ENCODE peak calls at places on chromosomes 1 and 21, in four cellular contexts. One of them, this sample, is unnamed.

GRCh38 chr1:209723265-209723664 is 18.6 kb downstream of the HSD11B1 start:
- DNase-seq in heart left ventricle: no peak
- DNase-seq in lower lobe of right lung: no peak
- DNase-seq in GM04504: no peak
- DNase-seq in this sample: no peak

GRCh38 chr1:37137018-37137417 is 102.7 kb upstream of the GRIK3 start:
- DNase-seq in heart left ventricle: no peak
- DNase-seq in lower lobe of right lung: no peak
- DNase-seq in GM04504: no peak
- DNase-seq in this sample: no peak

GRCh38 chr1:208207388-208208131 is 36.6 kb downstream of the PLXNA2 start:
- DNase-seq in heart left ventricle: no peak
- DNase-seq in lower lobe of right lung: peak; percentile 88
- DNase-seq in GM04504: peak; percentile 56
- DNase-seq in this sample: peak; percentile 69

GRCh38 chr1:46301406-46302090 is 1.9 kb downstream of the LRRC41 start:
- DNase-seq in heart left ventricle: no peak
- DNase-seq in lower lobe of right lung: peak; percentile 67
- DNase-seq in GM04504: no peak
- DNase-seq in this sample: peak; percentile 63

GRCh38 chr1:78911956-78912880 is 94.3 kb downstream of the ADGRL4 start:
- DNase-seq in heart left ventricle: no peak
- DNase-seq in lower lobe of right lung: no peak
- DNase-seq in GM04504: no peak
- DNase-seq in this sample: no peak

GRCh38 chr1:44696789-44697188 is 22.3 kb downstream of the ARMH1 start:
- DNase-seq in heart left ventricle: no peak
- DNase-seq in lower lobe of right lung: no peak
- DNase-seq in GM04504: no peak
- DNase-seq in this sample: no peak

GRCh38 chr21:32921632-32922230 is 104.0 kb upstream of the OLIG2 start:
- DNase-seq in heart left ventricle: no peak
- DNase-seq in lower lobe of right lung: peak; percentile 61
- DNase-seq in GM04504: no peak
- DNase-seq in this sample: peak; percentile 54

GRCh38 chr1:95233321-95233736 is 681 bp upstream of the RWDD3 start:
- DNase-seq in heart left ventricle: peak; percentile 70
- DNase-seq in lower lobe of right lung: no peak
- DNase-seq in GM04504: peak; percentile 4
- DNase-seq in this sample: peak; percentile 91

GRCh38 chr1:36224537-36225297 is 474 bp downstream of the THRAP3 start:
- DNase-seq in heart left ventricle: peak; percentile 88
- DNase-seq in lower lobe of right lung: peak; percentile 88
- DNase-seq in GM04504: peak; percentile 79
- DNase-seq in this sample: peak; percentile 95

GRCh38 chr21:38988211-38989096 is 182.7 kb downstream of the ETS2 start:
- DNase-seq in heart left ventricle: no peak
- DNase-seq in lower lobe of right lung: no peak
- DNase-seq in GM04504: no peak
- DNase-seq in this sample: no peak

GRCh38 chr1:21931171-21932093 is 5.7 kb downstream of the HSPG2 start:
- DNase-seq in heart left ventricle: peak; percentile 84
- DNase-seq in lower lobe of right lung: peak; percentile 88
- DNase-seq in GM04504: peak; percentile 88
- DNase-seq in this sample: peak; percentile 88

GRCh38 chr1:25685211-25685750 is 68.7 kb downstream of the MAN1C1 start:
- DNase-seq in heart left ventricle: no peak
- DNase-seq in lower lobe of right lung: no peak
- DNase-seq in GM04504: no peak
- DNase-seq in this sample: no peak

GRCh38 chr1:8495928-8496401 is 178.1 kb downstream of the SLC45A1 start:
- DNase-seq in heart left ventricle: no peak
- DNase-seq in lower lobe of right lung: no peak
- DNase-seq in GM04504: no peak
- DNase-seq in this sample: peak; percentile 56

GRCh38 chr21:39386194-39386593 is 37.3 kb upstream of the HMGN1 start:
- DNase-seq in heart left ventricle: peak; percentile 68
- DNase-seq in lower lobe of right lung: no peak
- DNase-seq in GM04504: no peak
- DNase-seq in this sample: no peak

GRCh38 chr21:27060190-27060589 is 93.3 kb upstream of the ADAMTS5 start:
- DNase-seq in heart left ventricle: no peak
- DNase-seq in lower lobe of right lung: no peak
- DNase-seq in GM04504: no peak
- DNase-seq in this sample: no peak

GRCh38 chr1:151680812-151681211 is 35.8 kb downstream of the CELF3 start:
- DNase-seq in heart left ventricle: no peak
- DNase-seq in lower lobe of right lung: no peak
- DNase-seq in GM04504: peak; percentile 21
- DNase-seq in this sample: no peak

GRCh38 chr1:6347641-6348487 is 45.7 kb downstream of the ACOT7 start:
- DNase-seq in heart left ventricle: no peak
- DNase-seq in lower lobe of right lung: no peak
- DNase-seq in GM04504: no peak
- DNase-seq in this sample: peak; percentile 58

GRCh38 chr1:94029135-94029993 is 91.6 kb downstream of the ABCA4 start:
- DNase-seq in heart left ventricle: no peak
- DNase-seq in lower lobe of right lung: no peak
- DNase-seq in GM04504: no peak
- DNase-seq in this sample: no peak

GRCh38 chr1:86596891-86597290 is 50.0 kb downstream of the CLCA4 start:
- DNase-seq in heart left ventricle: no peak
- DNase-seq in lower lobe of right lung: no peak
- DNase-seq in GM04504: no peak
- DNase-seq in this sample: no peak

GRCh38 chr1:207698822-207699483 is 52.9 kb upstream of the CD46 start:
- DNase-seq in heart left ventricle: peak; percentile 40
- DNase-seq in lower lobe of right lung: no peak
- DNase-seq in GM04504: no peak
- DNase-seq in this sample: peak; percentile 86

GRCh38 chr1:176691251-176692228 is 228.6 kb downstream of the PAPPA2 start:
- DNase-seq in heart left ventricle: no peak
- DNase-seq in lower lobe of right lung: no peak
- DNase-seq in GM04504: peak; percentile 17
- DNase-seq in this sample: peak; percentile 78

GRCh38 chr1:160108888-160109662 is 6.5 kb upstream of the ATP1A2 start:
- DNase-seq in heart left ventricle: no peak
- DNase-seq in lower lobe of right lung: no peak
- DNase-seq in GM04504: no peak
- DNase-seq in this sample: peak; percentile 88

GRCh38 chr1:71393301-71393700 is 312.5 kb upstream of the ZRANB2 start:
- DNase-seq in heart left ventricle: no peak
- DNase-seq in lower lobe of right lung: no peak
- DNase-seq in GM04504: no peak
- DNase-seq in this sample: no peak

GRCh38 chr21:31370893-31371652 is 27.0 kb upstream of the TIAM1 start:
- DNase-seq in heart left ventricle: no peak
- DNase-seq in lower lobe of right lung: no peak
- DNase-seq in GM04504: no peak
- DNase-seq in this sample: no peak

GRCh38 chr1:14897080-14897449 is 256.5 kb upstream of the TMEM51 start:
- DNase-seq in heart left ventricle: no peak
- DNase-seq in lower lobe of right lung: no peak
- DNase-seq in GM04504: no peak
- DNase-seq in this sample: peak; percentile 59

GRCh38 chr21:46011267-46011967 is 29.8 kb downstream of the COL6A1 start:
- DNase-seq in heart left ventricle: no peak
- DNase-seq in lower lobe of right lung: no peak
- DNase-seq in GM04504: no peak
- DNase-seq in this sample: no peak

GRCh38 chr1:47624531-47624930 is 186.7 kb downstream of the FOXD2 start:
- DNase-seq in heart left ventricle: no peak
- DNase-seq in lower lobe of right lung: no peak
- DNase-seq in GM04504: no peak
- DNase-seq in this sample: peak; percentile 86

GRCh38 chr1:62229468-62229867 is 34.8 kb downstream of the L1TD1 start:
- DNase-seq in heart left ventricle: no peak
- DNase-seq in lower lobe of right lung: no peak
- DNase-seq in GM04504: no peak
- DNase-seq in this sample: peak; percentile 74

GRCh38 chr1:192489748-192490147 is 85.8 kb upstream of the RGS1 start:
- DNase-seq in heart left ventricle: no peak
- DNase-seq in lower lobe of right lung: peak; percentile 50
- DNase-seq in GM04504: peak; percentile 89
- DNase-seq in this sample: peak; percentile 65

GRCh38 chr1:1084028-1084371 is 9.9 kb upstream of the RNF223 start:
- DNase-seq in heart left ventricle: peak; percentile 52
- DNase-seq in lower lobe of right lung: no peak
- DNase-seq in GM04504: no peak
- DNase-seq in this sample: no peak

GRCh38 chr1:229139320-229139719 is 131.6 kb upstream of the RAB4A start:
- DNase-seq in heart left ventricle: no peak
- DNase-seq in lower lobe of right lung: no peak
- DNase-seq in GM04504: no peak
- DNase-seq in this sample: no peak

GRCh38 chr21:42513985-42514882 is 582 bp downstream of the SLC37A1 start:
- DNase-seq in heart left ventricle: peak; percentile 82
- DNase-seq in lower lobe of right lung: peak; percentile 75
- DNase-seq in GM04504: no peak
- DNase-seq in this sample: peak; percentile 49

GRCh38 chr21:41466024-41466820 is 40.2 kb downstream of the MX1 start:
- DNase-seq in heart left ventricle: no peak
- DNase-seq in lower lobe of right lung: no peak
- DNase-seq in GM04504: no peak
- DNase-seq in this sample: no peak

GRCh38 chr1:206415913-206416312 is 54.4 kb upstream of the IKBKE start:
- DNase-seq in heart left ventricle: no peak
- DNase-seq in lower lobe of right lung: no peak
- DNase-seq in GM04504: no peak
- DNase-seq in this sample: no peak

GRCh38 chr1:184437306-184437705 is 50.5 kb downstream of the C1orf21 start:
- DNase-seq in heart left ventricle: no peak
- DNase-seq in lower lobe of right lung: no peak
- DNase-seq in GM04504: no peak
- DNase-seq in this sample: no peak

GRCh38 chr1:235908742-235909520 is 42.2 kb upstream of the LYST start:
- DNase-seq in heart left ventricle: no peak
- DNase-seq in lower lobe of right lung: no peak
- DNase-seq in GM04504: peak; percentile 77
- DNase-seq in this sample: no peak

GRCh38 chr1:208149213-208149612 is 95.0 kb downstream of the PLXNA2 start:
- DNase-seq in heart left ventricle: no peak
- DNase-seq in lower lobe of right lung: no peak
- DNase-seq in GM04504: no peak
- DNase-seq in this sample: no peak

GRCh38 chr1:46190539-46190938 is 7.7 kb downstream of the POMGNT1 start:
- DNase-seq in heart left ventricle: no peak
- DNase-seq in lower lobe of right lung: no peak
- DNase-seq in GM04504: no peak
- DNase-seq in this sample: no peak